ENCODE peak calls at places on chromosomes 13 and 19, in six cellular contexts. J is hepatic stellate cell; N is BJ; V is brain microvascular endothelial cell; E is iris pigment epithelial cell; Y is stimulated activated CD4-positive, alpha-beta T cell treated with anti-CD3 and anti-CD28 coated beads, TNF-alpha, amount 100 ng/mL, for 4 hours. Q is an unnamed sample.

GRCh38 chr19:38654478-38655079 is 7.1 kb downstream of the ACTN4 start:
- DNase-seq in J (no peak), N (no peak), V (no peak), E (peak), Y (no peak), Q (no peak)

GRCh38 chr19:4284176-4284958 is 5.3 kb downstream of the SHD start:
- DNase-seq in J (no peak), N (no peak), V (peak), E (peak), Y (no peak), Q (no peak)

GRCh38 chr19:6724631-6725185 is 4.3 kb upstream of the C3 start:
- DNase-seq in J (no peak), N (no peak), V (no peak), E (no peak), Y (no peak), Q (no peak)

GRCh38 chr19:8577247-8577646 is at the start of gene MYO1F:
- DNase-seq in J (no peak), N (no peak), V (no peak), E (no peak), Y (no peak), Q (no peak)

GRCh38 chr13:43698009-43698408 is 88.8 kb downstream of the ENOX1 start:
- DNase-seq in J (no peak), N (no peak), V (no peak), E (no peak), Y (no peak), Q (no peak)

GRCh38 chr19:17513801-17514200 is 2.4 kb downstream of the PGLS start:
- DNase-seq in J (no peak), N (no peak), V (no peak), E (peak), Y (no peak), Q (peak)

GRCh38 chr19:1255186-1256161 is 7.1 kb downstream of the MIDN start:
- DNase-seq in J (no peak), N (no peak), V (no peak), E (no peak), Y (no peak), Q (no peak)

GRCh38 chr19:7637374-7638256 is 705 bp downstream of the STXBP2 start:
- DNase-seq in J (peak), N (no peak), V (no peak), E (peak), Y (no peak), Q (no peak)

GRCh38 chr19:38543807-38544568 is 73.8 kb downstream of the MAP4K1 start:
- DNase-seq in J (peak), N (peak), V (peak), E (peak), Y (no peak), Q (peak)

Q was measured in HTR-8/SVneo.